ENCODE peak calls at places on chromosomes 1 and 21, in eight cellular contexts. K is NCI-H2107, Y is stromal cell of bone marrow, M is LoVo, Z is GM23248, V is lung microvascular endothelial cell, L is C1 segment of cervical spinal cord, U is ELF-1. J is an unnamed sample.

GRCh38 chr1:55650449-55650848 is 435.3 kb upstream of the USP24 start:
- DNase-seq in K (no peak), Y (no peak), M (no peak), Z (no peak), V (no peak), L (no peak), U (no peak), J (no peak)

GRCh38 chr21:26061437-26061836 is 109.1 kb downstream of the APP start:
- DNase-seq in K (no peak), Y (peak), M (no peak), Z (peak), V (no peak), L (no peak), U (no peak), J (no peak)

GRCh38 chr21:45379901-45380330 is 25.0 kb upstream of the COL18A1 start:
- DNase-seq in K (no peak), Y (no peak), M (no peak), Z (no peak), V (no peak), L (no peak), U (no peak), J (no peak)

GRCh38 chr1:56396524-56397067 is 182.8 kb downstream of the PLPP3 start:
- DNase-seq in K (no peak), Y (no peak), M (no peak), Z (peak), V (no peak), L (no peak), U (no peak), J (no peak)

GRCh38 chr1:6126028-6126427 is 54.1 kb downstream of the CHD5 start:
- DNase-seq in K (no peak), Y (no peak), M (no peak), Z (no peak), V (no peak), L (no peak), U (no peak), J (no peak)

GRCh38 chr1:205259361-205259832 is 31.7 kb downstream of the TMCC2 start:
- DNase-seq in K (no peak), Y (no peak), M (no peak), Z (no peak), V (peak), L (no peak), U (no peak), J (peak)

GRCh38 chr1:203039609-203040517 is 13.6 kb downstream of the PPFIA4 start:
- DNase-seq in K (no peak), Y (no peak), M (no peak), Z (peak), V (peak), L (no peak), U (peak), J (peak)

GRCh38 chr1:226268421-226269124 is 40.4 kb downstream of the LIN9 start:
- DNase-seq in K (no peak), Y (peak), M (no peak), Z (peak), V (no peak), L (no peak), U (no peak), J (peak)

GRCh38 chr1:76764638-76765572 is 102.4 kb upstream of the ST6GALNAC5 start:
- DNase-seq in K (peak), Y (no peak), M (no peak), Z (peak), V (peak), L (peak), U (no peak), J (peak)

GRCh38 chr1:19762175-19762779 is 37.4 kb downstream of the TMCO4 start:
- DNase-seq in K (no peak), Y (no peak), M (peak), Z (peak), V (peak), L (no peak), U (peak), J (peak)

GRCh38 chr1:213979751-213980605 is 7.8 kb upstream of the PROX1 start:
- DNase-seq in K (no peak), Y (no peak), M (no peak), Z (no peak), V (no peak), L (no peak), U (peak), J (no peak)

GRCh38 chr1:212158912-212159796 is 123.6 kb downstream of the DTL start:
- DNase-seq in K (no peak), Y (no peak), M (no peak), Z (no peak), V (no peak), L (no peak), U (no peak), J (no peak)

GRCh38 chr1:113834716-113835115 is 22.4 kb upstream of the RSBN1 start:
- DNase-seq in K (no peak), Y (no peak), M (no peak), Z (no peak), V (no peak), L (no peak), U (no peak), J (no peak)

GRCh38 chr1:89995595-89996397 is 886 bp downstream of the ZNF326 start:
- DNase-seq in K (no peak), Y (no peak), M (no peak), Z (peak), V (peak), L (no peak), U (no peak), J (peak)

GRCh38 chr21:29893687-29894086 is 46.1 kb downstream of the GRIK1 start:
- DNase-seq in K (no peak), Y (no peak), M (no peak), Z (no peak), V (no peak), L (no peak), U (no peak), J (no peak)

GRCh38 chr1:24491577-24492360 is 10.9 kb upstream of the RCAN3 start:
- DNase-seq in K (no peak), Y (no peak), M (no peak), Z (peak), V (no peak), L (no peak), U (no peak), J (no peak)

GRCh38 chr1:89552481-89553194 is 28.0 kb downstream of the LRRC8B start:
- DNase-seq in K (peak), Y (peak), M (no peak), Z (peak), V (peak), L (no peak), U (no peak), J (peak)

GRCh38 chr1:220527279-220528048 is 472 bp upstream of the MARK1 start:
- DNase-seq in K (peak), Y (no peak), M (no peak), Z (peak), V (no peak), L (peak), U (peak), J (peak)

GRCh38 chr1:221777434-221778072 is 35.7 kb upstream of the DUSP10 start:
- DNase-seq in K (no peak), Y (no peak), M (no peak), Z (no peak), V (no peak), L (no peak), U (no peak), J (no peak)